ENCODE peak calls at places on chromosome 13, in six cellular contexts. One of them, this sample, is unnamed.
A peak's percentile ranks its signal among the peaks of the same experiment; 100 is the strongest.

GRCh38 chr13:48138270-48138669 is 43.4 kb upstream of the MED4 start:
- DNase-seq in GM23248: no peak
- DNase-seq in HCT116: no peak
- DNase-seq in PC-3: no peak
- DNase-seq in SK-N-SH: no peak
- DNase-seq in MM.1S: no peak
- DNase-seq in this sample: no peak

GRCh38 chr13:98775844-98776598 is 23.5 kb upstream of the SLC15A1 start:
- DNase-seq in GM23248: peak; percentile 80
- DNase-seq in PC-3: peak; percentile 90
- DNase-seq in SK-N-SH: no peak
- DNase-seq in MM.1S: no peak
- DNase-seq in HCT116: peak; percentile 88
- DNase-seq in this sample: no peak

GRCh38 chr13:67726979-67727378 is 496.8 kb upstream of the PCDH9 start:
- DNase-seq in HCT116: no peak
- DNase-seq in PC-3: no peak
- DNase-seq in GM23248: no peak
- DNase-seq in SK-N-SH: no peak
- DNase-seq in MM.1S: no peak
- DNase-seq in this sample: no peak

GRCh38 chr13:36385471-36385870 is 39.3 kb upstream of the SPART start:
- DNase-seq in PC-3: peak; percentile 7
- DNase-seq in HCT116: no peak
- DNase-seq in MM.1S: no peak
- DNase-seq in GM23248: peak; percentile 20
- DNase-seq in SK-N-SH: no peak
- DNase-seq in this sample: no peak

GRCh38 chr13:113978741-113979481 is 5.0 kb upstream of the C13orf46 start:
- DNase-seq in PC-3: no peak
- DNase-seq in GM23248: no peak
- DNase-seq in HCT116: no peak
- DNase-seq in MM.1S: no peak
- DNase-seq in SK-N-SH: no peak
- DNase-seq in this sample: no peak

GRCh38 chr13:92807343-92807742 is 419.3 kb upstream of the GPC6 start:
- DNase-seq in GM23248: no peak
- DNase-seq in SK-N-SH: no peak
- DNase-seq in MM.1S: no peak
- DNase-seq in PC-3: no peak
- DNase-seq in HCT116: no peak
- DNase-seq in this sample: no peak

GRCh38 chr13:73656863-73657262 is 477.3 kb downstream of the KLF12 start:
- DNase-seq in PC-3: peak; percentile 70
- DNase-seq in MM.1S: no peak
- DNase-seq in SK-N-SH: no peak
- DNase-seq in GM23248: peak; percentile 52
- DNase-seq in HCT116: no peak
- DNase-seq in this sample: no peak

GRCh38 chr13:20654156-20654555 is 49.3 kb upstream of the IL17D start:
- DNase-seq in PC-3: peak; percentile 46
- DNase-seq in MM.1S: no peak
- DNase-seq in GM23248: peak; percentile 22
- DNase-seq in HCT116: no peak
- DNase-seq in SK-N-SH: no peak
- DNase-seq in this sample: no peak

GRCh38 chr13:76719955-76720354 is 166.2 kb downstream of the KCTD12 start:
- DNase-seq in GM23248: no peak
- DNase-seq in HCT116: no peak
- DNase-seq in MM.1S: no peak
- DNase-seq in PC-3: no peak
- DNase-seq in SK-N-SH: no peak
- DNase-seq in this sample: no peak

GRCh38 chr13:63737418-63737817 is 2321.8 kb upstream of the PCDH20 start:
- DNase-seq in SK-N-SH: no peak
- DNase-seq in HCT116: no peak
- DNase-seq in PC-3: no peak
- DNase-seq in MM.1S: no peak
- DNase-seq in GM23248: no peak
- DNase-seq in this sample: no peak

GRCh38 chr13:49444517-49445395 is 682 bp downstream of the SETDB2 start:
- DNase-seq in SK-N-SH: peak; percentile 8
- DNase-seq in PC-3: peak; percentile 38
- DNase-seq in HCT116: no peak
- DNase-seq in MM.1S: peak; percentile 42
- DNase-seq in GM23248: peak; percentile 83
- DNase-seq in this sample: peak; percentile 57

GRCh38 chr13:31814523-31814922 is 75.2 kb downstream of the RXFP2 start:
- DNase-seq in SK-N-SH: no peak
- DNase-seq in HCT116: no peak
- DNase-seq in MM.1S: no peak
- DNase-seq in PC-3: no peak
- DNase-seq in GM23248: no peak
- DNase-seq in this sample: no peak

GRCh38 chr13:43132228-43132627 is 108.8 kb downstream of the DNAJC15 start:
- DNase-seq in SK-N-SH: no peak
- DNase-seq in HCT116: peak; percentile 35
- DNase-seq in MM.1S: no peak
- DNase-seq in PC-3: peak; percentile 73
- DNase-seq in GM23248: peak; percentile 27
- DNase-seq in this sample: peak; percentile 74

GRCh38 chr13:30581582-30581981 is 36.1 kb upstream of the USPL1 start:
- DNase-seq in HCT116: peak; percentile 29
- DNase-seq in MM.1S: peak; percentile 20
- DNase-seq in PC-3: peak; percentile 49
- DNase-seq in SK-N-SH: no peak
- DNase-seq in GM23248: peak; percentile 43
- DNase-seq in this sample: peak; percentile 49

GRCh38 chr13:69706807-69707206 is 400.8 kb upstream of the ATXN8OS start:
- DNase-seq in GM23248: no peak
- DNase-seq in PC-3: no peak
- DNase-seq in MM.1S: no peak
- DNase-seq in HCT116: no peak
- DNase-seq in SK-N-SH: no peak
- DNase-seq in this sample: no peak

GRCh38 chr13:50829896-50830295 is 13.6 kb downstream of the DLEU7 start:
- DNase-seq in GM23248: peak; percentile 75
- DNase-seq in MM.1S: no peak
- DNase-seq in SK-N-SH: no peak
- DNase-seq in PC-3: no peak
- DNase-seq in HCT116: no peak
- DNase-seq in this sample: no peak

GRCh38 chr13:20882206-20882605 is 20.3 kb downstream of the XPO4 start:
- DNase-seq in SK-N-SH: no peak
- DNase-seq in PC-3: no peak
- DNase-seq in MM.1S: no peak
- DNase-seq in GM23248: no peak
- DNase-seq in HCT116: no peak
- DNase-seq in this sample: peak; percentile 24

GRCh38 chr13:53513199-53513598 is 484.6 kb downstream of the OLFM4 start:
- DNase-seq in GM23248: no peak
- DNase-seq in SK-N-SH: no peak
- DNase-seq in HCT116: no peak
- DNase-seq in MM.1S: no peak
- DNase-seq in PC-3: no peak
- DNase-seq in this sample: no peak

GRCh38 chr13:50761406-50761805 is 82.1 kb downstream of the DLEU7 start:
- DNase-seq in HCT116: no peak
- DNase-seq in SK-N-SH: no peak
- DNase-seq in MM.1S: no peak
- DNase-seq in PC-3: no peak
- DNase-seq in GM23248: no peak
- DNase-seq in this sample: no peak

GRCh38 chr13:41562083-41562482 is 104.7 kb downstream of the RGCC start:
- DNase-seq in HCT116: no peak
- DNase-seq in PC-3: no peak
- DNase-seq in MM.1S: no peak
- DNase-seq in SK-N-SH: no peak
- DNase-seq in GM23248: peak; percentile 96
- DNase-seq in this sample: no peak

GRCh38 chr13:46751811-46752635 is 44.9 kb downstream of the ESD start:
- DNase-seq in GM23248: peak; percentile 65
- DNase-seq in HCT116: no peak
- DNase-seq in SK-N-SH: no peak
- DNase-seq in MM.1S: no peak
- DNase-seq in PC-3: no peak
- DNase-seq in this sample: peak; percentile 11

GRCh38 chr13:112893570-112894422 is 75.2 kb upstream of the MCF2L start:
- DNase-seq in GM23248: peak; percentile 33
- DNase-seq in MM.1S: peak; percentile 59
- DNase-seq in PC-3: peak; percentile 19
- DNase-seq in HCT116: no peak
- DNase-seq in SK-N-SH: peak; percentile 94
- DNase-seq in this sample: peak; percentile 92

GRCh38 chr13:112894423-112894672 is 74.7 kb upstream of the MCF2L start:
- DNase-seq in MM.1S: no peak
- DNase-seq in SK-N-SH: no peak
- DNase-seq in GM23248: no peak
- DNase-seq in HCT116: no peak
- DNase-seq in PC-3: no peak
- DNase-seq in this sample: no peak

GRCh38 chr13:112895521-112896465 is 73.2 kb upstream of the MCF2L start:
- DNase-seq in MM.1S: no peak
- DNase-seq in PC-3: no peak
- DNase-seq in SK-N-SH: no peak
- DNase-seq in GM23248: no peak
- DNase-seq in HCT116: no peak
- DNase-seq in this sample: no peak

GRCh38 chr13:112892759-112893569 is 76.0 kb upstream of the MCF2L start:
- DNase-seq in MM.1S: no peak
- DNase-seq in PC-3: no peak
- DNase-seq in GM23248: no peak
- DNase-seq in HCT116: no peak
- DNase-seq in SK-N-SH: no peak
- DNase-seq in this sample: peak; percentile 46

DNA sequence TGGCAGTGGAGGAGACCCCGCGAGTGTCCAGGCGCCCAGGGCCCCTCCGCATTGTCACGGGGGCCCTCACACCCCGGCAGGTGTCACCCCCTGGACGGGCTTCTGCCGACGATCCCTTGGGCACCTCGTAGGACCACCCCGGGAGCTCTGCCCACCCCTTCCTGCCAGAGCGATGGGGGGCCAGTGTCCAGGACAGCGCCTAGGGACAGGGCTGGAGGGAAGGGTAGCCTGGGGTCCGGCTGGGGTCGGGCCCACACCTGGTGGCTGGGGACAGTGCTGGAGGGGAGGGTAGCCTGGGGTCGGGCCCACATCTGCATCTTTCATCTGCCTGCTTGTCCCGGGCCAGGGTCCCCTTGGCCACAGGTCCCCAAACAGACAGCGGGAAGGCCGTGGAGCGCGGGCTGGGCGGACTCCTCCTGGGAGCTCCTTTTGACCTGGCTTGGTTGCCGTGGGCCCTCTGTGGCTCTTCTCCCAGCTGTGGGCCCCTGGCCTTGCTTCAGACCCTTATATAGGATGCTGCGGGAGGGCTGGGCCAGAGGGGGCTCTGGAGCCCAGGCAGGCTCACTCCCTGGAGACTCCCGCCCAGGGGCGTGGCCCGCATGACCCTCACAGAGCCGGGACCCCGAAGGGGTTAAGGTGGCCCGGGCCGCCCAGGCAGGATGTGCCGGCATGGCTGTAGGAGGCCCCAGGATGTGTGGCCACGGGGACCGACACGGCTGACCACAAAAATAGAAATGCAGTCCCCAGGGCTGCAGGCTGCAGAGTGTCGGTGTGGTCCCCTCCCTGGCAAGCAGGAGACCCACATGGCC is 74.1 kb upstream of the MCF2L start:
- DNase-seq in MM.1S: no peak
- DNase-seq in SK-N-SH: peak; percentile 50
- DNase-seq in GM23248: no peak
- DNase-seq in HCT116: no peak
- DNase-seq in PC-3: no peak
- DNase-seq in this sample: peak; percentile 73
- H3K9ac ChIP-seq in MM.1S: peak overlapping the region; percentile 18
- H3K9ac ChIP-seq in SK-N-SH: no peak overlapping the region
- H3K9ac ChIP-seq in GM23248: no peak overlapping the region
- H3K9ac ChIP-seq in HCT116: peak overlapping the region; percentile 52
- H3K9ac ChIP-seq in PC-3: no peak overlapping the region
- H3K9ac ChIP-seq in this sample: peak overlapping the region; percentile 78

GRCh38 chr13:24741016-24741662 is 22.8 kb upstream of the RNF17 start:
- DNase-seq in HCT116: no peak
- DNase-seq in PC-3: no peak
- DNase-seq in MM.1S: no peak
- DNase-seq in GM23248: peak; percentile 16
- DNase-seq in SK-N-SH: no peak
- DNase-seq in this sample: no peak
- TF ChIP-seq EZH2phosphoT487 in HCT116: no peak
- TF ChIP-seq EZH2phosphoT487 in PC-3: no peak
- TF ChIP-seq EZH2phosphoT487 in MM.1S: no peak
- TF ChIP-seq EZH2phosphoT487 in GM23248: no peak
- TF ChIP-seq EZH2phosphoT487 in SK-N-SH: no peak
- TF ChIP-seq EZH2phosphoT487 in this sample: no peak

GRCh38 chr13:97330448-97330847 is 103.5 kb upstream of the RAP2A start:
- DNase-seq in GM23248: no peak
- DNase-seq in MM.1S: no peak
- DNase-seq in PC-3: no peak
- DNase-seq in SK-N-SH: no peak
- DNase-seq in HCT116: no peak
- DNase-seq in this sample: no peak

GRCh38 chr13:97334690-97335089 is 99.3 kb upstream of the RAP2A start:
- DNase-seq in HCT116: no peak
- DNase-seq in PC-3: no peak
- DNase-seq in GM23248: no peak
- DNase-seq in SK-N-SH: no peak
- DNase-seq in MM.1S: no peak
- DNase-seq in this sample: no peak

GRCh38 chr13:97333983-97334382 is 100.0 kb upstream of the RAP2A start:
- DNase-seq in HCT116: no peak
- DNase-seq in MM.1S: no peak
- DNase-seq in SK-N-SH: no peak
- DNase-seq in PC-3: no peak
- DNase-seq in GM23248: peak; percentile 14
- DNase-seq in this sample: no peak

GRCh38 chr13:97335488-97336134 is 98.4 kb upstream of the RAP2A start:
- DNase-seq in HCT116: no peak
- DNase-seq in PC-3: no peak
- DNase-seq in GM23248: no peak
- DNase-seq in SK-N-SH: no peak
- DNase-seq in MM.1S: no peak
- DNase-seq in this sample: no peak

DNA sequence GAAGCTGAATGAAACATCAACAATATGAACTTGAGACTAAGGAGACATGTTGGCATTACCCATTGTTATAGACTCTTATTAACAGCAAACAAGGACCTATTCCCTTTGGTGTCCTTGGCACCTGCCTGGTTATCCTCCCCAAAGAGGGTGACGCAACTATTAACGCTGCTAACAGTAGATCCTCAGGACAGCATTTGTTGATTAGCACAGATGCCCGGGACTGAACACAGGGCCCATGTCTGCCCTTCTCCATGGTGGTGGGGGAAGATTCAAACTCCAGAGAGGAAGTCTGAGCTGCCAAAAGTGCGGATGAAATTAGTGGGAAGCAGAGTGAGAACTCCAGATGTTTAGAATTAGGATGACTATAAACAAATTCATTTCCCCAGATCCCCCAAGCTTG is 101.2 kb upstream of the RAP2A start:
- DNase-seq in HCT116: no peak
- DNase-seq in MM.1S: no peak
- DNase-seq in SK-N-SH: no peak
- DNase-seq in PC-3: no peak
- DNase-seq in GM23248: no peak
- DNase-seq in this sample: no peak
- H3K27ac ChIP-seq in HCT116: no peak overlapping the region
- H3K27ac ChIP-seq in MM.1S: no peak overlapping the region
- H3K27ac ChIP-seq in SK-N-SH: no peak overlapping the region
- H3K27ac ChIP-seq in PC-3: no peak overlapping the region
- H3K27ac ChIP-seq in GM23248: no peak overlapping the region
- H3K27ac ChIP-seq in this sample: no peak overlapping the region

GRCh38 chr13:112712451-112712881 is 22.6 kb downstream of the ATP11A start:
- DNase-seq in PC-3: no peak
- DNase-seq in SK-N-SH: no peak
- DNase-seq in MM.1S: no peak
- DNase-seq in HCT116: no peak
- DNase-seq in GM23248: no peak
- DNase-seq in this sample: no peak
- H3K9ac ChIP-seq in PC-3: peak overlapping the region; percentile 32
- H3K9ac ChIP-seq in SK-N-SH: no peak overlapping the region
- H3K9ac ChIP-seq in MM.1S: no peak overlapping the region
- H3K9ac ChIP-seq in HCT116: peak overlapping the region; percentile 59
- H3K9ac ChIP-seq in GM23248: peak overlapping the region; percentile 70
- H3K9ac ChIP-seq in this sample: no peak overlapping the region

This sample was measured in neural progenitor cell.